ENCODE peak calls at places on chromosomes 4 and X, in four cellular contexts. One of them, this sample, is unnamed.

GRCh38 chr4:2291705-2292651 is 30.1 kb upstream of the MXD4 start:
- DNase-seq in lower lobe of right lung: no peak
- DNase-seq in GM12878: no peak
- DNase-seq in heart left ventricle: peak; percentile 35
- DNase-seq in this sample: no peak

GRCh38 chr4:56434599-56435000 is 815 bp downstream of the PPAT start:
- DNase-seq in heart left ventricle: no peak
- DNase-seq in GM12878: no peak
- DNase-seq in lower lobe of right lung: peak; percentile 71
- DNase-seq in this sample: no peak

GRCh38 chr4:145735330-145735638 is 55.3 kb downstream of the C4orf51 start:
- DNase-seq in GM12878: no peak
- DNase-seq in heart left ventricle: no peak
- DNase-seq in lower lobe of right lung: no peak
- DNase-seq in this sample: no peak

GRCh38 chr4:40719008-40719623 is 30.6 kb upstream of the NSUN7 start:
- DNase-seq in GM12878: peak; percentile 71
- DNase-seq in heart left ventricle: no peak
- DNase-seq in lower lobe of right lung: no peak
- DNase-seq in this sample: no peak

GRCh38 chr4:142112451-142112850 is 476.1 kb downstream of the IL15 start:
- DNase-seq in GM12878: no peak
- DNase-seq in lower lobe of right lung: no peak
- DNase-seq in heart left ventricle: no peak
- DNase-seq in this sample: no peak

GRCh38 chr4:108080752-108081151 is 88.0 kb downstream of the LEF1 start:
- DNase-seq in heart left ventricle: no peak
- DNase-seq in lower lobe of right lung: no peak
- DNase-seq in GM12878: no peak
- DNase-seq in this sample: no peak

GRCh38 chr4:112636688-112637551 is at the start of the genes LARP7 and ZGRF1:
- DNase-seq in lower lobe of right lung: peak; percentile 99
- DNase-seq in heart left ventricle: peak; percentile 99
- DNase-seq in GM12878: peak; percentile 96
- DNase-seq in this sample: peak; percentile 99

GRCh38 chr4:180462116-180462515 is 1781.1 kb upstream of the TENM3 start:
- DNase-seq in GM12878: no peak
- DNase-seq in lower lobe of right lung: no peak
- DNase-seq in heart left ventricle: no peak
- DNase-seq in this sample: no peak

GRCh38 chr4:80206541-80207171 is 9.4 kb downstream of the PRDM8 start:
- DNase-seq in lower lobe of right lung: no peak
- DNase-seq in GM12878: no peak
- DNase-seq in heart left ventricle: peak; percentile 69
- DNase-seq in this sample: no peak

GRCh38 chr4:7124643-7125442 is 57.0 kb upstream of the GRPEL1 start:
- DNase-seq in GM12878: no peak
- DNase-seq in lower lobe of right lung: no peak
- DNase-seq in heart left ventricle: peak; percentile 45
- DNase-seq in this sample: peak; percentile 81

GRCh38 chr4:87243426-87244053 is 23.1 kb upstream of the KLHL8 start:
- DNase-seq in heart left ventricle: no peak
- DNase-seq in lower lobe of right lung: no peak
- DNase-seq in GM12878: no peak
- DNase-seq in this sample: no peak

GRCh38 chr4:6891436-6892170 is 18.0 kb upstream of the TBC1D14 start:
- DNase-seq in lower lobe of right lung: no peak
- DNase-seq in GM12878: no peak
- DNase-seq in heart left ventricle: no peak
- DNase-seq in this sample: no peak

GRCh38 chr4:75668596-75668995 is 4.6 kb downstream of the G3BP2 start:
- DNase-seq in lower lobe of right lung: no peak
- DNase-seq in GM12878: no peak
- DNase-seq in heart left ventricle: no peak
- DNase-seq in this sample: no peak
- H3K4me1 ChIP-seq in lower lobe of right lung: peaks cover 56% of the 10 kb centered on the region
- H3K4me1 ChIP-seq in GM12878: no peaks in the 10 kb centered on the region
- H3K4me1 ChIP-seq in heart left ventricle: peaks cover 42% of the 10 kb centered on the region
- H3K4me1 ChIP-seq in this sample: peaks cover 10% of the 10 kb centered on the region

GRCh38 chr4:83768146-83768545 is 232.2 kb downstream of the GPAT3 start:
- DNase-seq in heart left ventricle: no peak
- DNase-seq in lower lobe of right lung: no peak
- DNase-seq in GM12878: no peak
- DNase-seq in this sample: no peak

GRCh38 chr4:83772680-83773079 is 236.8 kb downstream of the GPAT3 start:
- DNase-seq in heart left ventricle: no peak
- DNase-seq in GM12878: no peak
- DNase-seq in lower lobe of right lung: no peak
- DNase-seq in this sample: no peak

GRCh38 chr4:83767017-83767541 is 231.2 kb downstream of the GPAT3 start:
- DNase-seq in heart left ventricle: no peak
- DNase-seq in GM12878: no peak
- DNase-seq in lower lobe of right lung: no peak
- DNase-seq in this sample: no peak

GRCh38 chr4:83771113-83771705 is 235.3 kb downstream of the GPAT3 start:
- DNase-seq in GM12878: no peak
- DNase-seq in lower lobe of right lung: peak; percentile 43
- DNase-seq in heart left ventricle: peak; percentile 35
- DNase-seq in this sample: peak; percentile 20
- TF ChIP-seq CTCF in GM12878: peak; percentile 48
- TF ChIP-seq CTCF in lower lobe of right lung: peak; percentile 53
- TF ChIP-seq CTCF in heart left ventricle: peak; percentile 62
- TF ChIP-seq CTCF in this sample: no peak

GRCh38 chr4:11698846-11699590 is 270.3 kb upstream of the HS3ST1 start:
- DNase-seq in lower lobe of right lung: no peak
- DNase-seq in heart left ventricle: no peak
- DNase-seq in GM12878: no peak
- DNase-seq in this sample: no peak

GRCh38 chr4:11687727-11688126 is 259.0 kb upstream of the HS3ST1 start:
- DNase-seq in heart left ventricle: no peak
- DNase-seq in lower lobe of right lung: no peak
- DNase-seq in GM12878: no peak
- DNase-seq in this sample: no peak

GRCh38 chr4:11691236-11691635 is 262.5 kb upstream of the HS3ST1 start:
- DNase-seq in GM12878: no peak
- DNase-seq in heart left ventricle: no peak
- DNase-seq in lower lobe of right lung: no peak
- DNase-seq in this sample: no peak

GRCh38 chr4:11698033-11698432 is 269.3 kb upstream of the HS3ST1 start:
- DNase-seq in GM12878: no peak
- DNase-seq in lower lobe of right lung: no peak
- DNase-seq in heart left ventricle: no peak
- DNase-seq in this sample: no peak

GRCh38 chr4:11693693-11694092 is 265.0 kb upstream of the HS3ST1 start:
- DNase-seq in GM12878: no peak
- DNase-seq in heart left ventricle: no peak
- DNase-seq in lower lobe of right lung: no peak
- DNase-seq in this sample: no peak
- H3K9me3 ChIP-seq in GM12878: no peaks in the 10 kb centered on the region
- H3K9me3 ChIP-seq in heart left ventricle: no peaks in the 10 kb centered on the region
- H3K9me3 ChIP-seq in lower lobe of right lung: peaks cover 4% of the 10 kb centered on the region
- H3K9me3 ChIP-seq in this sample: no peaks in the 10 kb centered on the region

GRCh38 chr4:37663552-37663951 is 22.6 kb downstream of the RELL1 start:
- DNase-seq in GM12878: no peak
- DNase-seq in lower lobe of right lung: no peak
- DNase-seq in heart left ventricle: no peak
- DNase-seq in this sample: no peak

GRCh38 chr4:37664696-37665095 is 21.5 kb downstream of the RELL1 start:
- DNase-seq in GM12878: no peak
- DNase-seq in lower lobe of right lung: no peak
- DNase-seq in heart left ventricle: no peak
- DNase-seq in this sample: no peak

GRCh38 chr4:37667197-37668100 is 18.7 kb downstream of the RELL1 start:
- DNase-seq in heart left ventricle: no peak
- DNase-seq in GM12878: no peak
- DNase-seq in lower lobe of right lung: no peak
- DNase-seq in this sample: no peak

GRCh38 chr4:37666625-37667071 is 19.5 kb downstream of the RELL1 start:
- DNase-seq in GM12878: no peak
- DNase-seq in heart left ventricle: peak; percentile 73
- DNase-seq in lower lobe of right lung: no peak
- DNase-seq in this sample: no peak

DNA sequence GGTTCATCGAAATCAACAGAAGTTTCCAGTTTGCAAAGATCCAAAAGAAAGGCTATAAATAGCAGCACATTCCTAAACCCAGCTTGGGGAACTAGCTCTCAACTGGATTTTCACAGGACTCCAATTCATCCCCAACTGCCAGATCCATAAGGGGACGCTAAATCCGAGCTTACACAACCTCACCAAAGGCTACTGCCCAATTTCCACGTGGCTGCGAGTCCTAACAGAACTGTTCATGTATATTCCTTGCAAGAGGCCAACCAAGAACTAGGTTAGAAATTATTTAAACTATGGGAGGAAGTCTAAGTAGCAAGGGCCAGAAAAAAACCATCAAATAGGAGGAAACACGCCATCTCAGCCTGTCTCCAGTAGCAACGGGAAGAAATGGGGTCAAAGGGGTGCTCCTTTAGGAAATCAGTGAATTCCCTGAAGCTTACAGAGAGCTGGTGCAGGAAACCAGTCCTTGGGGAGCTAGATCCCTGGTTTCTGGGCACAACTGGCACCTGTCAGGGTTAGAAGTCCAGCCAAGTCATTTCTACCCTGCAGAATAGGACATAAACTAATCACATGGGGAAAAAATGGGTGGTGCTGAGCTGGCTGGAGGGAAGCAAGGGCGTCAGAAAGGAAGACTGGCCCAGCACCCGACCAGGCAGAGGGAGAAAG is 20.7 kb downstream of the RELL1 start:
- DNase-seq in GM12878: no peak
- DNase-seq in heart left ventricle: no peak
- DNase-seq in lower lobe of right lung: no peak
- DNase-seq in this sample: no peak
- H3K4me1 ChIP-seq in GM12878: peaks cover 8% of the 10 kb centered on the region
- H3K4me1 ChIP-seq in heart left ventricle: peaks cover 74% of the 10 kb centered on the region
- H3K4me1 ChIP-seq in lower lobe of right lung: peaks cover 69% of the 10 kb centered on the region
- H3K4me1 ChIP-seq in this sample: peaks cover 15% of the 10 kb centered on the region

GRCh38 chrX:140091276-140091886 is 126.1 kb upstream of the CXorf66 start:
- DNase-seq in heart left ventricle: no peak
- DNase-seq in lower lobe of right lung: peak; percentile 45
- DNase-seq in GM12878: no peak
- DNase-seq in this sample: no peak
- TF ChIP-seq CTCF in heart left ventricle: no peak
- TF ChIP-seq CTCF in lower lobe of right lung: no peak
- TF ChIP-seq CTCF in GM12878: no peak
- TF ChIP-seq CTCF in this sample: no peak

GRCh38 chrX:67787196-67787595 is 243.4 kb downstream of the AR start:
- DNase-seq in heart left ventricle: no peak
- DNase-seq in lower lobe of right lung: no peak
- DNase-seq in GM12878: no peak
- DNase-seq in this sample: no peak
- H3K9me3 ChIP-seq in heart left ventricle: no peaks in the 10 kb centered on the region
- H3K9me3 ChIP-seq in lower lobe of right lung: no peaks in the 10 kb centered on the region
- H3K9me3 ChIP-seq in GM12878: no peaks in the 10 kb centered on the region
- H3K9me3 ChIP-seq in this sample: no peaks in the 10 kb centered on the region

DNA sequence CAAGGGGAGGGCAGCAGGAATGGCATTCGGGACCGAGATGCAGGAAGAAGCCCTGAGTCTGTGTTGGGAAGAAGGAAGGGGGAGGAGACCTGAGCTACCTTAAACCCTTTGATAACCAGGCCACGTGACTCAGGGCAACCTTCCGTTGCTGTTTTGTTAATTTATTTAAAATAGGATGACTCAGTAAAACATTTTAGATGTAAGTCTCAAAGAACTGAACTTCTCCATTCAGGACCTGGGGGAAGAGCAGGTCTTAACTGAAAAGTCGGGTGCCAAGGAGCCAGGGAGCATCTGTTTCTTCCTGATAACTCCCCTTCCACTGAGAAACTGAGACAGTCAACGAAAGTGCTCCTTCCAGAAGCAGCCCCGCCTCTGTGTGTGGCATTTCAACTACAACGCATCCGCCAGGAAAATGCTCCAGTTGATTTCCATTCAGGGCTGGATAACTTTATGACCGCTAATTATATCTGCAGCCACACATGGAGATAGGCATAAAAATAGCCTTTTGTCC is 88.0 kb downstream of the IRF2 start:
- DNase-seq in lower lobe of right lung: no peak
- DNase-seq in heart left ventricle: peak; percentile 75
- DNase-seq in GM12878: no peak
- DNase-seq in this sample: no peak
- H3K4me1 ChIP-seq in lower lobe of right lung: peaks cover 48% of the 10 kb centered on the region
- H3K4me1 ChIP-seq in heart left ventricle: peaks cover 73% of the 10 kb centered on the region
- H3K4me1 ChIP-seq in GM12878: peaks cover 62% of the 10 kb centered on the region
- H3K4me1 ChIP-seq in this sample: peaks cover 10% of the 10 kb centered on the region

GRCh38 chr4:89703831-89704230 is 133.1 kb downstream of the SNCA start:
- DNase-seq in lower lobe of right lung: no peak
- DNase-seq in heart left ventricle: no peak
- DNase-seq in GM12878: no peak
- DNase-seq in this sample: no peak

GRCh38 chr4:89712141-89712540 is 124.8 kb downstream of the SNCA start:
- DNase-seq in heart left ventricle: no peak
- DNase-seq in GM12878: no peak
- DNase-seq in lower lobe of right lung: no peak
- DNase-seq in this sample: no peak

GRCh38 chr4:89708903-89709361 is 128.0 kb downstream of the SNCA start:
- DNase-seq in lower lobe of right lung: no peak
- DNase-seq in heart left ventricle: no peak
- DNase-seq in GM12878: no peak
- DNase-seq in this sample: no peak

GRCh38 chr4:89704651-89705395 is 132.1 kb downstream of the SNCA start:
- DNase-seq in heart left ventricle: no peak
- DNase-seq in GM12878: no peak
- DNase-seq in lower lobe of right lung: no peak
- DNase-seq in this sample: no peak

GRCh38 chr4:89707467-89707866 is 129.5 kb downstream of the SNCA start:
- DNase-seq in GM12878: no peak
- DNase-seq in heart left ventricle: no peak
- DNase-seq in lower lobe of right lung: no peak
- DNase-seq in this sample: no peak
- TF ChIP-seq CTCF in GM12878: no peak
- TF ChIP-seq CTCF in heart left ventricle: no peak
- TF ChIP-seq CTCF in lower lobe of right lung: no peak
- TF ChIP-seq CTCF in this sample: no peak

GRCh38 chr4:19844436-19844835 is 407.3 kb upstream of the SLIT2 start:
- DNase-seq in heart left ventricle: no peak
- DNase-seq in GM12878: no peak
- DNase-seq in lower lobe of right lung: no peak
- DNase-seq in this sample: no peak
- H3K9me3 ChIP-seq in heart left ventricle: no peaks in the 10 kb centered on the region
- H3K9me3 ChIP-seq in GM12878: no peaks in the 10 kb centered on the region
- H3K9me3 ChIP-seq in lower lobe of right lung: no peaks in the 10 kb centered on the region
- H3K9me3 ChIP-seq in this sample: no peaks in the 10 kb centered on the region

GRCh38 chrX:135893294-135893817 is at the start of the genes CT45A10 and SAGE1:
- DNase-seq in GM12878: no peak
- DNase-seq in lower lobe of right lung: no peak
- DNase-seq in heart left ventricle: no peak
- DNase-seq in this sample: no peak
- H3K4me1 ChIP-seq in GM12878: no peaks in the 10 kb centered on the region
- H3K4me1 ChIP-seq in lower lobe of right lung: no peaks in the 10 kb centered on the region
- H3K4me1 ChIP-seq in heart left ventricle: no peaks in the 10 kb centered on the region
- H3K4me1 ChIP-seq in this sample: no peaks in the 10 kb centered on the region

This sample was measured in ovary.